ENCODE peak calls at places on chromosomes 3 and 15, in six cellular contexts. U is renal cortical epithelial cell; D is Daoy; X is T-helper 2 cell; T is left ventricle myocardium inferior; G is stimulated activated CD4-positive, alpha-beta T cell treated with anti-CD3 and anti-CD28 coated beads, TNF-alpha, amount 100 ng/mL, for 4 hours. I is an unnamed sample.

GRCh38 chr3:133384331-133385027 is 15.4 kb upstream of the BFSP2 start:
- DNase-seq in U (peak; percentile 49), D (peak; percentile 72), X (no peak), T (peak; percentile 38), G (no peak), I (peak; percentile 17)

GRCh38 chr3:36918050-36918449 is 26.8 kb downstream of the TRANK1 start:
- DNase-seq in U (no peak), D (no peak), X (no peak), T (no peak), G (no peak), I (no peak)

GRCh38 chr3:46096781-46097180 is 69.5 kb upstream of the XCR1 start:
- DNase-seq in U (no peak), D (no peak), X (no peak), T (no peak), G (no peak), I (no peak)

GRCh38 chr15:93037341-93038063 is 51.5 kb downstream of the RGMA start:
- DNase-seq in U (no peak), D (no peak), X (no peak), T (peak; percentile 69), G (no peak), I (peak; percentile 67)

GRCh38 chr15:101242160-101242998 is 9.5 kb downstream of the CHSY1 start:
- DNase-seq in U (no peak), D (peak; percentile 59), X (no peak), T (no peak), G (no peak), I (no peak)

GRCh38 chr3:43525941-43526607 is 95.7 kb downstream of the ANO10 start:
- DNase-seq in U (no peak), D (peak; percentile 11), X (no peak), T (no peak), G (no peak), I (no peak)

GRCh38 chr3:189954733-189955665 is 165.7 kb downstream of the P3H2 start:
- DNase-seq in U (no peak), D (no peak), X (no peak), T (no peak), G (no peak), I (no peak)

GRCh38 chr3:81684739-81685395 is 76.6 kb downstream of the GBE1 start:
- DNase-seq in U (peak; percentile 90), D (peak; percentile 1), X (no peak), T (no peak), G (no peak), I (no peak)

GRCh38 chr15:25241241-25241801 is 197.5 kb downstream of the UBE3A start:
- DNase-seq in U (no peak), D (no peak), X (no peak), T (peak; percentile 7), G (no peak), I (peak; percentile 11)

GRCh38 chr3:17491601-17492000 is 250.8 kb downstream of the TBC1D5 start:
- DNase-seq in U (peak; percentile 22), D (peak; percentile 18), X (no peak), T (no peak), G (no peak), I (no peak)

GRCh38 chr15:77025066-77025435 is 30.1 kb downstream of the PSTPIP1 start:
- DNase-seq in U (no peak), D (no peak), X (no peak), T (no peak), G (no peak), I (no peak)

GRCh38 chr3:42129014-42129953 is 38.1 kb downstream of the TRAK1 start:
- DNase-seq in U (peak; percentile 36), D (peak; percentile 47), X (no peak), T (no peak), G (no peak), I (no peak)

GRCh38 chr15:47720555-47720954 is 3.2 kb downstream of the SEMA6D start:
- DNase-seq in U (peak; percentile 29), D (no peak), X (no peak), T (no peak), G (no peak), I (no peak)

GRCh38 chr3:194381460-194381875 is 11.9 kb upstream of the LRRC15 start:
- DNase-seq in U (peak; percentile 5), D (peak; percentile 70), X (no peak), T (no peak), G (no peak), I (no peak)

GRCh38 chr3:71579934-71580318 is 3.6 kb downstream of the FOXP1 start:
- DNase-seq in U (peak; percentile 84), D (peak; percentile 69), X (no peak), T (no peak), G (no peak), I (peak; percentile 9)

GRCh38 chr3:115021061-115021460 is 126.0 kb downstream of the ZBTB20 start:
- DNase-seq in U (no peak), D (no peak), X (no peak), T (no peak), G (no peak), I (no peak)

GRCh38 chr3:69085543-69086132 is 901 bp downstream of the ARL6IP5 start:
- DNase-seq in U (no peak), D (peak; percentile 20), X (no peak), T (peak; percentile 50), G (no peak), I (no peak)

GRCh38 chr3:77370413-77370812 is 330.5 kb downstream of the ROBO2 start:
- DNase-seq in U (peak; percentile 67), D (peak; percentile 5), X (no peak), T (no peak), G (no peak), I (no peak)

GRCh38 chr15:100058458-100058857 is 283.3 kb downstream of the ADAMTS17 start:
- DNase-seq in U (no peak), D (no peak), X (no peak), T (no peak), G (no peak), I (no peak)

GRCh38 chr3:115287198-115287597 is 140.1 kb upstream of the ZBTB20 start:
- DNase-seq in U (no peak), D (no peak), X (no peak), T (no peak), G (no peak), I (no peak)

GRCh38 chr3:34387831-34388564 is 589.6 kb downstream of the PDCD6IP start:
- DNase-seq in U (no peak), D (no peak), X (no peak), T (no peak), G (no peak), I (no peak)

GRCh38 chr15:41996921-41997592 is 23.8 kb downstream of the PLA2G4E start:
- DNase-seq in U (no peak), D (no peak), X (no peak), T (no peak), G (no peak), I (no peak)

GRCh38 chr3:160400631-160401150 is 1.2 kb downstream of the SMC4 start:
- DNase-seq in U (no peak), D (peak; percentile 28), X (no peak), T (peak; percentile 21), G (no peak), I (no peak)

GRCh38 chr3:71912839-71913495 is 128.0 kb upstream of the PROK2 start:
- DNase-seq in U (no peak), D (no peak), X (no peak), T (no peak), G (no peak), I (no peak)

GRCh38 chr3:56611364-56611763 is 54.4 kb downstream of the CCDC66 start:
- DNase-seq in U (no peak), D (no peak), X (no peak), T (no peak), G (no peak), I (no peak)

GRCh38 chr15:88491158-88491557 is 23.6 kb downstream of the MRPS11 start:
- DNase-seq in U (no peak), D (no peak), X (no peak), T (no peak), G (no peak), I (no peak)

GRCh38 chr15:51758645-51759044 is 7.2 kb downstream of the TMOD2 start:
- DNase-seq in U (no peak), D (peak; percentile 62), X (no peak), T (peak; percentile 71), G (no peak), I (peak; percentile 40)

GRCh38 chr15:99584081-99584600 is 18.4 kb downstream of the MEF2A start:
- DNase-seq in U (no peak), D (no peak), X (no peak), T (no peak), G (no peak), I (no peak)

GRCh38 chr3:38026856-38027255 is 2.6 kb downstream of the PLCD1 start:
- DNase-seq in U (no peak), D (no peak), X (no peak), T (no peak), G (no peak), I (no peak)

GRCh38 chr15:58515807-58516206 is 84.0 kb downstream of the LIPC start:
- DNase-seq in U (no peak), D (no peak), X (no peak), T (no peak), G (no peak), I (no peak)

GRCh38 chr3:63853106-63853505 is 10.5 kb downstream of the THOC7 start:
- DNase-seq in U (no peak), D (no peak), X (no peak), T (no peak), G (no peak), I (no peak)

GRCh38 chr15:77569647-77570186 is 63.0 kb downstream of the LINGO1 start:
- DNase-seq in U (peak; percentile 2), D (no peak), X (no peak), T (no peak), G (no peak), I (no peak)

GRCh38 chr3:134039161-134039862 is 9.6 kb upstream of the SLCO2A1 start:
- DNase-seq in U (peak; percentile 33), D (peak; percentile 63), X (no peak), T (no peak), G (no peak), I (no peak)

GRCh38 chr3:12395349-12396012 is 88.8 kb upstream of the TSEN2 start:
- DNase-seq in U (no peak), D (no peak), X (no peak), T (no peak), G (no peak), I (no peak)

GRCh38 chr3:183924956-183925355 is 40.3 kb upstream of the PARL start:
- DNase-seq in U (peak; percentile 19), D (peak; percentile 82), X (no peak), T (no peak), G (no peak), I (no peak)

GRCh38 chr3:87755852-87756251 is 303.0 kb downstream of the CGGBP1 start:
- DNase-seq in U (no peak), D (no peak), X (no peak), T (no peak), G (no peak), I (no peak)

GRCh38 chr15:44662478-44663409 is 718 bp downstream of the SPG11 start:
- DNase-seq in U (peak; percentile 63), D (peak; percentile 77), X (peak; percentile 68), T (peak; percentile 54), G (peak; percentile 61), I (peak; percentile 18)

I was measured in tibial nerve.